ENCODE peak calls at places on chromosomes 12 and 14, in nine cellular contexts. D is GM23248, V is MM.1S, B is PC-3, Z is hepatocyte, P is GM23338, N is SK-N-SH, S is neural progenitor cell, X is HCT116. E is an unnamed sample.

GRCh38 chr14:69878251-69878650 is 965 bp upstream of the SMOC1 start:
- DNase-seq in V (no peak), B (no peak), P (no peak), X (no peak), S (peak), Z (no peak), D (no peak), N (no peak), E (no peak)

GRCh38 chr12:87853448-87854003 is 175.7 kb downstream of the C12orf50 start:
- DNase-seq in N (no peak), D (no peak), P (peak), Z (no peak), S (peak), X (no peak), B (no peak), V (no peak), E (no peak)

GRCh38 chr12:53170245-53170644 is 10.3 kb upstream of the ZNF740 start:
- DNase-seq in P (no peak), X (no peak), S (no peak), B (no peak), N (no peak), D (no peak), Z (no peak), V (no peak), E (no peak)

GRCh38 chr14:58817846-58818245 is 180.1 kb downstream of the DACT1 start:
- DNase-seq in B (no peak), P (no peak), X (no peak), Z (no peak), S (no peak), D (peak), N (no peak), V (no peak), E (no peak)

GRCh38 chr12:4268549-4269181 is 4.9 kb upstream of the CCND2 start:
- DNase-seq in N (no peak), X (no peak), V (no peak), D (peak), B (no peak), Z (no peak), P (no peak), S (peak), E (no peak)

GRCh38 chr14:32244404-32244803 is 41.3 kb upstream of the RNU6-8 start:
- DNase-seq in V (no peak), Z (no peak), X (no peak), N (no peak), D (peak), S (no peak), P (peak), B (peak), E (no peak)

GRCh38 chr12:71164877-71165197 is 7.0 kb upstream of the TSPAN8 start:
- DNase-seq in B (peak), X (no peak), D (no peak), N (no peak), Z (peak), V (no peak), S (no peak), P (no peak), E (no peak)

GRCh38 chr12:65470261-65470660 is 191.8 kb downstream of the MSRB3 start:
- DNase-seq in V (no peak), S (no peak), D (peak), N (no peak), B (no peak), Z (no peak), P (no peak), X (no peak), E (no peak)

GRCh38 chr12:120043421-120043820 is 54.4 kb downstream of the BICDL1 start:
- DNase-seq in V (no peak), D (no peak), B (no peak), Z (no peak), X (no peak), N (no peak), P (no peak), S (no peak), E (no peak)

GRCh38 chr14:68637106-68638021 is 155.5 kb downstream of the ZFP36L1 start:
- DNase-seq in S (no peak), V (no peak), X (no peak), B (no peak), N (no peak), P (no peak), Z (no peak), D (peak), E (no peak)

GRCh38 chr12:124727244-124727673 is 136.4 kb downstream of the SCARB1 start:
- DNase-seq in N (no peak), Z (no peak), D (peak), P (no peak), X (peak), V (peak), S (no peak), B (peak), E (no peak)

GRCh38 chr14:20551606-20552005 is 9.2 kb downstream of the RNASE9 start:
- DNase-seq in X (no peak), Z (no peak), B (no peak), V (no peak), D (no peak), N (no peak), P (peak), S (no peak), E (no peak)

GRCh38 chr12:67695974-67696373 is 47.4 kb downstream of the DYRK2 start:
- DNase-seq in S (no peak), P (no peak), B (no peak), X (no peak), V (no peak), D (no peak), N (no peak), Z (no peak), E (no peak)

GRCh38 chr12:85807681-85808228 is 28.5 kb downstream of the RASSF9 start:
- DNase-seq in X (no peak), Z (no peak), N (no peak), P (no peak), S (no peak), D (no peak), B (no peak), V (no peak), E (no peak)

GRCh38 chr14:40218282-40218941 is 786.2 kb upstream of the FBXO33 start:
- DNase-seq in D (no peak), Z (no peak), S (no peak), V (peak), B (peak), X (no peak), N (no peak), P (no peak), E (peak)

GRCh38 chr12:91021076-91021475 is 16.3 kb upstream of the EPYC start:
- DNase-seq in B (no peak), Z (no peak), X (no peak), D (no peak), P (no peak), V (no peak), S (no peak), N (no peak), E (no peak)

GRCh38 chr12:123223241-123223668 is 9.7 kb downstream of the MPHOSPH9 start:
- DNase-seq in Z (no peak), B (no peak), X (no peak), N (no peak), D (no peak), S (no peak), P (no peak), V (no peak), E (no peak)

GRCh38 chr12:11782914-11783420 is 133.5 kb downstream of the ETV6 start:
- DNase-seq in V (no peak), X (no peak), Z (no peak), N (no peak), D (no peak), P (no peak), B (no peak), S (no peak), E (no peak)

GRCh38 chr12:52645982-52646381 is 6.0 kb downstream of the KRT2 start:
- DNase-seq in S (no peak), Z (peak), V (no peak), D (no peak), X (no peak), N (no peak), B (no peak), P (no peak), E (no peak)

GRCh38 chr14:27587103-27587502 is 989.3 kb upstream of the NOVA1 start:
- DNase-seq in V (no peak), B (no peak), Z (no peak), D (no peak), X (no peak), S (no peak), P (peak), N (no peak), E (no peak)

GRCh38 chr12:121618659-121619233 is 7.6 kb upstream of the ORAI1 start:
- DNase-seq in V (no peak), Z (no peak), S (no peak), D (no peak), N (no peak), X (no peak), B (no peak), P (no peak), E (no peak)

GRCh38 chr12:130013771-130014484 is 110.1 kb upstream of the TMEM132D start:
- DNase-seq in V (no peak), B (peak), N (peak), Z (peak), S (peak), P (peak), X (no peak), D (peak), E (peak)

GRCh38 chr14:72527591-72527990 is 366.3 kb downstream of the DPF3 start:
- DNase-seq in V (no peak), D (no peak), B (no peak), N (no peak), S (no peak), Z (no peak), P (no peak), X (no peak), E (no peak)

GRCh38 chr12:26493656-26494055 is 298.3 kb downstream of the SSPN start:
- DNase-seq in N (no peak), B (peak), S (no peak), D (no peak), V (no peak), P (no peak), Z (no peak), X (peak), E (no peak)

GRCh38 chr12:54217774-54218221 is 29.0 kb upstream of the SMUG1 start:
- DNase-seq in X (no peak), B (no peak), Z (peak), S (peak), N (no peak), P (peak), V (peak), D (peak), E (peak)

GRCh38 chr12:77979597-77980250 is 149.0 kb downstream of the NAV3 start:
- DNase-seq in P (no peak), V (no peak), N (no peak), X (no peak), D (peak), S (no peak), B (no peak), Z (no peak), E (peak)

GRCh38 chr12:26046203-26046602 is 78.6 kb downstream of the BHLHE41 start:
- DNase-seq in N (no peak), X (no peak), Z (no peak), V (no peak), S (no peak), B (no peak), P (no peak), D (no peak), E (no peak)

GRCh38 chr14:90546767-90547166 is 149.9 kb downstream of the CALM1 start:
- DNase-seq in P (no peak), V (no peak), B (no peak), Z (no peak), N (no peak), X (no peak), D (no peak), S (no peak), E (no peak)

GRCh38 chr14:73238941-73239340 is 1.6 kb downstream of the PAPLN start:
- DNase-seq in D (no peak), N (peak), S (no peak), P (no peak), X (no peak), V (no peak), Z (no peak), B (no peak), E (no peak)

GRCh38 chr14:89399594-89400068 is 17.4 kb downstream of the FOXN3 start:
- DNase-seq in S (peak), Z (peak), N (peak), D (peak), P (peak), X (no peak), V (no peak), B (no peak), E (peak)
- H3K4me3 ChIP-seq in S (no peak), Z (no peak), N (peak), D (no peak), P (no peak), X (no peak), V (no peak), B (no peak), E (peak)

DNA sequence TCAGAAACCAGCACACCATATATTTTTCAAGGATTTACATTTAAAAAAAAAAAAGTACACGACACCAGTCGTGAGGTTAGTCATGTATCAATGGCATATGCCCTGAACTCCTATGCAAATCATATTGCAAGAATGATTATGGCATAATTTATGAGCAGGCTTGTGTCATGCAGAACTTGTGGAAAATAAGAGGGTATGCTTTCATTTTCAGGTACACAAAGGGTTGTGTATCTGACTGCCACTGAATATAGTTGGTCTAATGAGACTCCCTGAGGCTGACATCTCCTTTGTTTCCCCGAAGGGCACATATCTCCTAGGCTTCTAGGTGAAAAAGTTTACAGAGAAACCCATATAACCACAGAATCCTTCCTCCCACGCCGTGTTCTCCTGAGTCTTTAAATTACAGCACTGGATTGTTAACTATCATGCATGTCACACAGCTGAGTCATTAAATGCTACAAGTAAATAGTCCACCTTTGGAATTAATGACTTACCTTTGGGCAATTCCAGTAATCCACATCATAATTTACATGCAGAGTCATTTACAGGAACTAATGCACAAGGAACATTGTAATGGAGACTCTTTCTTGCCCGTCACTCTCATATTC is 356.7 kb upstream of the DIO2 start:
- DNase-seq in P (no peak), V (no peak), B (peak), N (no peak), Z (peak), D (peak), S (no peak), X (peak), E (no peak)
- TF ChIP-seq EZH2phosphoT487 in P (no peak), V (no peak), B (no peak), N (no peak), Z (no peak), D (no peak), S (no peak), X (no peak), E (no peak)

GRCh38 chr12:107108995-107109508 is 15.7 kb upstream of the CRY1 start:
- DNase-seq in P (no peak), Z (no peak), D (no peak), N (no peak), V (no peak), X (no peak), S (no peak), B (no peak), E (peak)
- H2AFZ ChIP-seq in P (no peak), Z (no peak), D (no peak), N (no peak), V (no peak), X (no peak), S (no peak), B (no peak), E (no peak)

GRCh38 chr12:3129301-3130052 is 52.3 kb downstream of the TSPAN9 start:
- DNase-seq in Z (no peak), S (no peak), P (no peak), N (no peak), D (peak), X (no peak), B (no peak), V (peak), E (no peak)
- H3K4me3 ChIP-seq in Z (no peak), S (no peak), P (no peak), N (no peak), D (no peak), X (no peak), B (no peak), V (no peak), E (no peak)

GRCh38 chr12:57135487-57135886 is 7.2 kb downstream of the LRP1 start:
- DNase-seq in X (no peak), S (peak), Z (peak), N (peak), P (peak), V (no peak), B (no peak), D (peak), E (no peak)

GRCh38 chr12:57133013-57133569 is 4.8 kb downstream of the LRP1 start:
- DNase-seq in B (no peak), D (peak), Z (no peak), S (peak), V (no peak), X (no peak), N (no peak), P (peak), E (no peak)

GRCh38 chr12:57135939-57136338 is 7.7 kb downstream of the LRP1 start:
- DNase-seq in S (peak), P (peak), V (no peak), X (no peak), N (peak), Z (peak), B (no peak), D (peak), E (no peak)

GRCh38 chr12:57133916-57134315 is 5.6 kb downstream of the LRP1 start:
- DNase-seq in B (no peak), D (peak), X (no peak), S (no peak), N (no peak), P (no peak), Z (no peak), V (no peak), E (no peak)

DNA sequence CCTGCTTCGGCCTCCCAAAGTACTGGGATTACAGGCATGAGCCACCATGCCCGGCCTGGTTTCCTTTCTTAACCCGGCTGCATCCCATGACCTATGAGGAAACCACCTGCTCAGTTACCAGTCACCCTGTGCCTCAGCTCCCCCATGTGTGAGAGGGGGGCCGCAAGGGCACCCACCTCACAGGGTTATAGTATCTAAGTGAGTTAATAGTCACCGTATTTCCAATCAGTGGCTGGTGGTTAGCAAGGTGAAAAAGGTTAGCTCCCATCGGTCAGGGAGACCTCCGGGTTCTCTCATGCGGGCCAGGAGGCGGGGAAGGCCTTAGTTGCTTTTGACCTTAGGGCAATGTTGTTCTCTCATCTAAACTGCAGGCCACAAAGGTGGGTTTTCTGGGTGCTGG is 6.7 kb downstream of the LRP1 start:
- DNase-seq in S (no peak), P (no peak), Z (no peak), B (no peak), X (no peak), D (peak), V (no peak), N (no peak), E (no peak)
- TF ChIP-seq EZH2phosphoT487 in S (no peak), P (no peak), Z (no peak), B (no peak), X (no peak), D (no peak), V (no peak), N (no peak), E (no peak)